ENCODE peak calls at places on chromosome 15, in six cellular contexts. C, Z, A, D, T and I are unnamed samples.

GRCh38 chr15:48936666-48937065 is 27.1 kb downstream of the SHC4 start:
- DNase-seq in C (no peak), Z (no peak), A (no peak), D (no peak), T (no peak), I (no peak)

GRCh38 chr15:70328137-70329115 is 230.7 kb upstream of the TLE3 start:
- DNase-seq in C (no peak), Z (peak; percentile 49), A (no peak), D (no peak), T (no peak), I (no peak)

GRCh38 chr15:74651251-74651741 is 35.7 kb downstream of the CLK3 start:
- DNase-seq in C (no peak), Z (no peak), A (peak; percentile 16), D (no peak), T (no peak), I (no peak)

GRCh38 chr15:66621491-66622467 is 56.0 kb upstream of the LCTL start:
- DNase-seq in C (peak; percentile 67), Z (no peak), A (no peak), D (no peak), T (no peak), I (no peak)

GRCh38 chr15:64571857-64572291 is 111.5 kb downstream of the ZNF609 start:
- DNase-seq in C (no peak), Z (no peak), A (no peak), D (no peak), T (no peak), I (peak; percentile 34)

GRCh38 chr15:99105516-99106341 is 849 bp downstream of the SYNM start:
- DNase-seq in C (peak; percentile 72), Z (peak; percentile 53), A (peak; percentile 75), D (peak; percentile 60), T (no peak), I (peak; percentile 62)

GRCh38 chr15:74312445-74313007 is 54.9 kb downstream of the CYP11A1 start:
- DNase-seq in C (no peak), Z (no peak), A (no peak), D (no peak), T (peak; percentile 74), I (no peak)

GRCh38 chr15:62165029-62165792 is at the start of gene C2CD4B:
- DNase-seq in C (peak; percentile 36), Z (peak; percentile 68), A (peak; percentile 12), D (peak; percentile 17), T (peak; percentile 4), I (no peak)

GRCh38 chr15:92809880-92810361 is 90.2 kb upstream of the CHD2 start:
- DNase-seq in C (peak; percentile 69), Z (no peak), A (peak; percentile 52), D (no peak), T (peak; percentile 67), I (no peak)

GRCh38 chr15:90001062-90001682 is at the start of gene ZNF710:
- DNase-seq in C (peak; percentile 64), Z (peak; percentile 56), A (peak; percentile 56), D (peak; percentile 77), T (peak; percentile 71), I (no peak)

GRCh38 chr15:43911235-43911661 is 84.4 kb downstream of the WDR76 start:
- DNase-seq in C (no peak), Z (peak; percentile 61), A (peak; percentile 70), D (peak; percentile 26), T (peak; percentile 68), I (no peak)

GRCh38 chr15:38714309-38715072 is 149.9 kb upstream of the RASGRP1 start:
- DNase-seq in C (no peak), Z (no peak), A (peak; percentile 94), D (no peak), T (no peak), I (no peak)

GRCh38 chr15:63063164-63063756 is 20.7 kb downstream of the TPM1 start:
- DNase-seq in C (no peak), Z (no peak), A (no peak), D (no peak), T (no peak), I (no peak)

GRCh38 chr15:48553559-48553958 is 92.0 kb downstream of the FBN1 start:
- DNase-seq in C (no peak), Z (no peak), A (no peak), D (no peak), T (no peak), I (no peak)

GRCh38 chr15:38490231-38490630 is 36.3 kb downstream of the FAM98B start:
- DNase-seq in C (no peak), Z (no peak), A (no peak), D (no peak), T (no peak), I (no peak)